ENCODE peak calls at places on chromosomes 13 and 19, in ten cellular contexts. U is fibroblast of the conjunctiva, M is IMR-90, H is KBM-7, P is brain microvascular endothelial cell, Q is astrocyte of the spinal cord, N is lower leg skin, V is body of pancreas, B is AG09319, L is GM12892. G is an unnamed sample.
A peak's percentile ranks its signal among the peaks of the same experiment; 100 is the strongest.

GRCh38 chr13:109788372-109789195 is 2.2 kb upstream of the IRS2 start:
- DNase-seq in L (no peak), M (no peak), V (no peak), U (no peak), N (no peak), Q (no peak), P (no peak), H (no peak), B (no peak), G (no peak)

GRCh38 chr19:41889896-41890295 is 6.9 kb downstream of the ARHGEF1 start:
- DNase-seq in P (no peak), N (no peak), U (no peak), L (no peak), V (no peak), M (no peak), B (no peak), H (no peak), Q (no peak), G (no peak)

GRCh38 chr13:42762251-42762650 is 19.1 kb upstream of the FAM216B start:
- DNase-seq in P (peak; percentile 52), N (no peak), U (no peak), H (no peak), L (no peak), V (no peak), B (no peak), Q (peak; percentile 27), M (peak; percentile 54), G (no peak)

GRCh38 chr19:33093420-33094210 is 12.6 kb downstream of the GPATCH1 start:
- DNase-seq in N (no peak), M (no peak), Q (no peak), P (no peak), B (no peak), V (no peak), U (no peak), H (no peak), L (no peak), G (no peak)

GRCh38 chr19:51131780-51132680 is 7.3 kb downstream of the SIGLEC9 start:
- DNase-seq in B (no peak), N (no peak), V (no peak), P (peak; percentile 79), M (peak; percentile 38), Q (peak; percentile 1), H (peak; percentile 71), U (peak; percentile 13), L (no peak), G (peak; percentile 73)

GRCh38 chr19:28372800-28373199 is 840.2 kb downstream of the UQCRFS1 start:
- DNase-seq in U (no peak), Q (no peak), N (no peak), P (no peak), H (no peak), V (no peak), L (no peak), B (no peak), M (no peak), G (no peak)

GRCh38 chr19:5929646-5930045 is 15.6 kb downstream of the CAPS start:
- DNase-seq in Q (no peak), U (no peak), H (no peak), B (no peak), V (no peak), N (no peak), P (no peak), M (no peak), L (no peak), G (no peak)

GRCh38 chr13:42396501-42396900 is 124.5 kb downstream of the AKAP11 start:
- DNase-seq in U (no peak), H (no peak), M (no peak), P (no peak), Q (no peak), V (no peak), B (no peak), N (no peak), L (no peak), G (no peak)

GRCh38 chr13:27619711-27620376 is 485 bp downstream of the LNX2 start:
- DNase-seq in P (peak; percentile 11), V (no peak), U (no peak), L (peak; percentile 33), B (no peak), Q (peak; percentile 40), M (peak; percentile 21), H (peak; percentile 67), N (peak; percentile 92), G (peak; percentile 3)

GRCh38 chr19:8610041-8610927 is at the start of gene ADAMTS10:
- DNase-seq in L (no peak), N (peak; percentile 89), H (peak; percentile 41), Q (peak; percentile 59), P (peak; percentile 14), U (no peak), V (no peak), B (no peak), M (peak; percentile 43), G (no peak)

GRCh38 chr13:54029226-54029625 is 1000.6 kb downstream of the OLFM4 start:
- DNase-seq in N (no peak), B (no peak), V (no peak), H (peak; percentile 86), P (no peak), L (no peak), M (no peak), U (no peak), Q (peak; percentile 89), G (peak; percentile 98)

GRCh38 chr13:26062853-26063444 is 11.1 kb upstream of the SHISA2 start:
- DNase-seq in L (no peak), N (no peak), B (peak; percentile 11), M (peak; percentile 33), P (peak; percentile 63), U (peak; percentile 42), V (peak; percentile 29), H (peak; percentile 26), Q (peak; percentile 75), G (peak; percentile 38)

GRCh38 chr13:104949840-104950805 is 1585.3 kb downstream of the EFNB2 start:
- DNase-seq in N (no peak), U (no peak), M (no peak), L (no peak), H (no peak), V (no peak), B (no peak), P (no peak), Q (peak; percentile 79), G (no peak)

GRCh38 chr13:32911506-32911905 is 104.7 kb upstream of the KL start:
- DNase-seq in V (no peak), B (no peak), M (peak; percentile 57), Q (peak; percentile 38), U (peak; percentile 22), L (peak; percentile 23), N (no peak), P (peak; percentile 51), H (peak; percentile 43), G (peak; percentile 42)

GRCh38 chr19:18420931-18421330 is 1.7 kb downstream of the SSBP4 start:
- DNase-seq in M (no peak), U (no peak), Q (no peak), V (no peak), P (no peak), B (no peak), N (no peak), L (no peak), H (no peak), G (no peak)

GRCh38 chr13:75366380-75367280 is 115.3 kb downstream of the TBC1D4 start:
- DNase-seq in P (no peak), Q (no peak), B (no peak), N (no peak), M (no peak), L (no peak), V (no peak), H (no peak), U (no peak), G (no peak)

GRCh38 chr13:42649761-42650289 is 75.9 kb downstream of the TNFSF11 start:
- DNase-seq in N (no peak), M (no peak), P (no peak), U (no peak), L (no peak), Q (no peak), H (no peak), V (no peak), B (no peak), G (no peak)

GRCh38 chr19:18319591-18320135 is 3.2 kb downstream of the LSM4 start:
- DNase-seq in N (no peak), M (no peak), B (no peak), V (peak; percentile 46), L (no peak), U (no peak), H (no peak), Q (no peak), P (no peak), G (no peak)

GRCh38 chr13:36919206-36919832 is 719 bp downstream of the SMAD9 start:
- DNase-seq in M (peak; percentile 17), N (peak; percentile 86), H (peak; percentile 15), V (no peak), U (no peak), P (no peak), Q (no peak), B (no peak), L (no peak), G (no peak)

GRCh38 chr13:33233547-33233946 is 52.0 kb downstream of the STARD13 start:
- DNase-seq in M (no peak), U (no peak), Q (no peak), V (no peak), L (no peak), P (no peak), N (no peak), B (no peak), H (no peak), G (no peak)

G was measured in Kasumi-1.